ENCODE peak calls at places on chromosomes 16 and 17, in seven cellular contexts. X, R, F, C, U, W and M are unnamed samples.

GRCh38 chr17:15651001-15651582 is 31.6 kb upstream of the FBXW10B start:
- DNase-seq in X (no peak), R (peak; percentile 51), F (no peak), C (no peak), U (no peak), W (no peak), M (no peak)

GRCh38 chr16:69324585-69325253 is 5.7 kb downstream of the PDF start:
- DNase-seq in X (no peak), R (no peak), F (no peak), C (no peak), U (no peak), W (no peak), M (no peak)

GRCh38 chr17:82384730-82385429 is 13.3 kb downstream of the UTS2R start:
- DNase-seq in X (no peak), R (peak; percentile 59), F (no peak), C (no peak), U (peak; percentile 43), W (peak; percentile 74), M (peak; percentile 97)

GRCh38 chr17:41705271-41705991 is 6.7 kb upstream of the GAST start:
- DNase-seq in X (no peak), R (no peak), F (peak; percentile 57), C (no peak), U (no peak), W (peak; percentile 39), M (no peak)

GRCh38 chr16:70646260-70647241 is at the start of gene IL34:
- DNase-seq in X (no peak), R (peak; percentile 77), F (no peak), C (no peak), U (no peak), W (no peak), M (no peak)

GRCh38 chr17:64048805-64049204 is 28.4 kb upstream of the ICAM2 start:
- DNase-seq in X (no peak), R (no peak), F (no peak), C (no peak), U (no peak), W (no peak), M (no peak)

GRCh38 chr16:2910441-2910840 is 1.3 kb upstream of the FLYWCH1 start:
- DNase-seq in X (no peak), R (no peak), F (no peak), C (no peak), U (no peak), W (no peak), M (no peak)

GRCh38 chr17:51617876-51618455 is 357.6 kb downstream of the UTP18 start:
- DNase-seq in X (no peak), R (no peak), F (no peak), C (no peak), U (no peak), W (no peak), M (no peak)

GRCh38 chr17:45144199-45145034 is 3.9 kb upstream of the HEXIM1 start:
- DNase-seq in X (no peak), R (peak; percentile 21), F (no peak), C (no peak), U (peak; percentile 83), W (no peak), M (no peak)

GRCh38 chr16:19888834-19889233 is 4.2 kb upstream of the GPRC5B start:
- DNase-seq in X (no peak), R (no peak), F (no peak), C (no peak), U (no peak), W (no peak), M (no peak)

GRCh38 chr17:27762527-27763305 is 37.6 kb downstream of the NOS2 start:
- DNase-seq in X (no peak), R (no peak), F (no peak), C (no peak), U (no peak), W (no peak), M (no peak)

GRCh38 chr16:1920727-1921155 is 2.5 kb upstream of the HS3ST6 start:
- DNase-seq in X (no peak), R (peak; percentile 56), F (no peak), C (no peak), U (peak; percentile 83), W (no peak), M (no peak)

GRCh38 chr17:40021471-40021961 is 6.3 kb downstream of the CSF3 start:
- DNase-seq in X (no peak), R (no peak), F (no peak), C (no peak), U (no peak), W (no peak), M (no peak)

GRCh38 chr17:13031718-13032350 is 14.0 kb upstream of the ELAC2 start:
- DNase-seq in X (peak; percentile 45), R (peak; percentile 48), F (no peak), C (no peak), U (peak; percentile 73), W (peak; percentile 10), M (peak; percentile 60)

GRCh38 chr16:56615353-56615752 is 7.0 kb downstream of the MT2A start:
- DNase-seq in X (no peak), R (no peak), F (no peak), C (no peak), U (no peak), W (no peak), M (no peak)

GRCh38 chr16:88444826-88445582 is 8.1 kb upstream of the ZFPM1 start:
- DNase-seq in X (no peak), R (no peak), F (no peak), C (no peak), U (no peak), W (no peak), M (no peak)

GRCh38 chr16:4113358-4114256 is 2.6 kb downstream of the ADCY9 start:
- DNase-seq in X (no peak), R (no peak), F (no peak), C (no peak), U (no peak), W (peak; percentile 84), M (no peak)

GRCh38 chr16:68374251-68374805 is 63.5 kb downstream of the PRMT7 start:
- DNase-seq in X (no peak), R (no peak), F (no peak), C (no peak), U (no peak), W (no peak), M (no peak)

GRCh38 chr17:38418693-38419507 is 9.4 kb upstream of the ARHGAP23 start:
- DNase-seq in X (no peak), R (peak; percentile 88), F (no peak), C (no peak), U (peak; percentile 66), W (no peak), M (no peak)

GRCh38 chr17:70251704-70252103 is 82.4 kb downstream of the KCNJ2 start:
- DNase-seq in X (no peak), R (no peak), F (no peak), C (no peak), U (no peak), W (no peak), M (no peak)
- TF ChIP-seq JUND in X (no peak), R (no peak), F (no peak), C (no peak), U (no peak), W (no peak), M (no peak)

GRCh38 chr16:31698901-31699300 is 171.2 kb downstream of the AHSP start:
- DNase-seq in X (no peak), R (no peak), F (no peak), C (no peak), U (no peak), W (no peak), M (no peak)

GRCh38 chr16:31700530-31701388 is 172.8 kb upstream of the ZNF267 start:
- DNase-seq in X (no peak), R (peak; percentile 77), F (no peak), C (peak; percentile 67), U (peak; percentile 56), W (peak; percentile 90), M (no peak)

GRCh38 chr16:31701734-31702133 is 171.9 kb upstream of the ZNF267 start:
- DNase-seq in X (no peak), R (no peak), F (no peak), C (no peak), U (no peak), W (no peak), M (no peak)

GRCh38 chr16:31699601-31700000 is 171.9 kb downstream of the AHSP start:
- DNase-seq in X (no peak), R (no peak), F (no peak), C (no peak), U (no peak), W (no peak), M (no peak)

GRCh38 chr16:31700200-31700529 is 172.5 kb downstream of the AHSP start:
- DNase-seq in X (peak; percentile 82), R (peak; percentile 92), F (peak; percentile 65), C (no peak), U (peak; percentile 93), W (no peak), M (peak; percentile 86)
- TF ChIP-seq JUND in X (no peak), R (no peak), F (no peak), C (no peak), U (no peak), W (no peak), M (no peak)

DNA sequence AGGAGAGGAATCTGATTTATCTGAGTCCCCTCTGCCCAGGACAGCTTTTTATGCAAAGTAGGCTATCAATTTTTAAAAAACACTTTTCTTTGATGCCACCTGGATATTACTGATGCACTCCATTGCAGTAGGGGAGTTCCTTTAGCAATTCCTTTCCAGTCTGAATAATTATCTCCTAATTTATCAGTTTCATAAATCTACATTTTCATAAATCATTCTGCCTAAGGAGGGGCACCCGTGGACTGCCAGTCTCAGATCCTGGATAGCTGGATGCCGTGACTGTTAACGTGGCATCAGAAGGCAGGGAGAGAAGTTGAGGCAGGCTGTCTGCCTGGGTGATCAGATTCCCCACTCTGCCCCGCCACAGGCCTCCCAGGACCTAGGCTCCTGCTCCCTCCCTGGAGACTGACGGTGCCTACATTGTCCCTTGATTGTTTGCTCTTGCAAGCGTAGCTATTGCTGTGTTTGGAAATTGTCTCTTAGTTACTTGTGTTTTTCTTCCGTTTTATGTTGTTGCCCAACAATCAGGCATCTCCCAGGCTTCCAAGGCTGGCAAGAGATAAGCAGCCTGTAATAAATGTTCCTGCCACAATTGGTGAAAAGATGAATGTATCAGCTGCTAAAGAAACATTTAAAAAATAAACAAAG is 75.2 kb downstream of the KATNIP start:
- DNase-seq in X (no peak), R (peak; percentile 45), F (no peak), C (no peak), U (no peak), W (peak; percentile 88), M (no peak)
- TF ChIP-seq JUND in X (no peak), R (no peak), F (no peak), C (no peak), U (no peak), W (no peak), M (no peak)

GRCh38 chr17:76685846-76686245 is 24.9 kb downstream of the MXRA7 start:
- DNase-seq in X (no peak), R (no peak), F (no peak), C (no peak), U (no peak), W (no peak), M (no peak)

GRCh38 chr17:76687278-76688164 is 23.2 kb downstream of the MXRA7 start:
- DNase-seq in X (no peak), R (no peak), F (no peak), C (no peak), U (no peak), W (no peak), M (no peak)

GRCh38 chr17:76686538-76687277 is 24.1 kb downstream of the MXRA7 start:
- DNase-seq in X (no peak), R (peak; percentile 75), F (no peak), C (no peak), U (no peak), W (no peak), M (peak; percentile 50)

GRCh38 chr17:76689859-76690258 is 20.9 kb downstream of the MXRA7 start:
- DNase-seq in X (no peak), R (no peak), F (no peak), C (no peak), U (no peak), W (no peak), M (no peak)

GRCh38 chr17:76688165-76688622 is 22.6 kb downstream of the MXRA7 start:
- DNase-seq in X (no peak), R (no peak), F (no peak), C (no peak), U (no peak), W (no peak), M (no peak)
- TF ChIP-seq JUND in X (no peak), R (no peak), F (no peak), C (no peak), U (no peak), W (no peak), M (no peak)